ENCODE peak calls at places on chromosomes 11 and 22, in ten cellular contexts. Z is type B pancreatic cell; N is left cardiac atrium; I is caudate nucleus; V is A172; J is astrocyte of the cerebellum; H is activated CD4-positive, alpha-beta T cell treated with anti-CD3 and anti-CD28 coated beads for 24 hours; E is neural crest cell; Y is AML-193; B is anterior cingulate cortex. C is an unnamed sample.

GRCh38 chr11:113615098-113615497 is 91.0 kb downstream of the TMPRSS5 start:
- DNase-seq in J (no peak), H (no peak), I (no peak), Y (no peak), B (no peak), Z (no peak), N (no peak), E (no peak), V (no peak), C (no peak)

GRCh38 chr11:12675951-12676711 is 1.9 kb downstream of the TEAD1 start:
- DNase-seq in I (no peak), B (no peak), J (no peak), Z (no peak), H (no peak), Y (no peak), V (no peak), N (no peak), E (no peak), C (no peak)

GRCh38 chr11:64713031-64713780 is 9.8 kb downstream of the NRXN2 start:
- DNase-seq in H (no peak), B (no peak), E (no peak), V (no peak), I (no peak), J (no peak), Z (no peak), Y (no peak), N (peak; percentile 39), C (no peak)

GRCh38 chr22:35470903-35471321 is 69.7 kb upstream of the RASD2 start:
- DNase-seq in H (no peak), Y (no peak), N (no peak), B (no peak), Z (no peak), V (no peak), J (no peak), I (no peak), E (no peak), C (no peak)

GRCh38 chr22:45493286-45493771 is 9.4 kb upstream of the FBLN1 start:
- DNase-seq in B (no peak), E (no peak), V (no peak), Y (no peak), J (no peak), N (peak; percentile 58), Z (no peak), H (no peak), I (no peak), C (no peak)

GRCh38 chr11:65498977-65499712 is at the start of gene MALAT1:
- DNase-seq in B (peak; percentile 91), J (peak; percentile 95), H (peak; percentile 93), Y (peak; percentile 91), I (peak; percentile 87), V (peak; percentile 83), N (peak; percentile 92), E (peak; percentile 99), Z (peak; percentile 94), C (peak; percentile 95)

GRCh38 chr11:10930961-10931760 is 73.3 kb upstream of the ZBED5 start:
- DNase-seq in Z (peak; percentile 85), J (peak; percentile 56), I (peak; percentile 51), E (peak; percentile 58), B (peak; percentile 35), H (no peak), N (peak; percentile 75), Y (no peak), V (peak; percentile 65), C (peak; percentile 49)

GRCh38 chr11:66002648-66003225 is 434 bp downstream of the BANF1 start:
- DNase-seq in Z (no peak), V (no peak), N (peak; percentile 67), H (no peak), B (no peak), J (peak; percentile 16), E (no peak), I (no peak), Y (no peak), C (no peak)

GRCh38 chr11:69234171-69234570 is 59.8 kb upstream of the MYEOV start:
- DNase-seq in I (no peak), Z (no peak), B (no peak), Y (no peak), N (no peak), J (no peak), E (no peak), V (no peak), H (no peak), C (no peak)

GRCh38 chr11:26331911-26332571 is at the start of gene ANO3:
- DNase-seq in H (no peak), B (peak; percentile 29), J (peak; percentile 84), V (peak; percentile 11), E (peak; percentile 84), N (peak; percentile 63), Z (peak; percentile 88), Y (no peak), I (peak; percentile 76), C (peak; percentile 50)

GRCh38 chr11:66861774-66862558 is 5.1 kb downstream of the LRFN4 start:
- DNase-seq in N (no peak), J (no peak), B (no peak), V (no peak), Y (no peak), Z (no peak), I (no peak), E (no peak), H (no peak), C (no peak)